ENCODE peak calls at places on chromosomes 12 and 14, in four cellular contexts. One of them, this sample, is unnamed.

GRCh38 chr12:120186654-120187053 is 7.9 kb downstream of the GCN1 start:
- DNase-seq in EL: no peak
- DNase-seq in hepatic stellate cell: no peak
- DNase-seq in GM23338: no peak
- DNase-seq in this sample: no peak

GRCh38 chr14:21219561-21220111 is 49.6 kb downstream of the HNRNPC start:
- DNase-seq in EL: peak; percentile 26
- DNase-seq in hepatic stellate cell: no peak
- DNase-seq in GM23338: no peak
- DNase-seq in this sample: no peak

GRCh38 chr12:57832966-57833365 is 13.6 kb downstream of the CTDSP2 start:
- DNase-seq in GM23338: peak; percentile 22
- DNase-seq in hepatic stellate cell: no peak
- DNase-seq in EL: peak; percentile 66
- DNase-seq in this sample: no peak

GRCh38 chr12:484096-484495 is 24.4 kb downstream of the B4GALNT3 start:
- DNase-seq in EL: no peak
- DNase-seq in hepatic stellate cell: no peak
- DNase-seq in GM23338: no peak
- DNase-seq in this sample: no peak

GRCh38 chr12:130127909-130128763 is 34.1 kb upstream of the FZD10 start:
- DNase-seq in GM23338: no peak
- DNase-seq in EL: no peak
- DNase-seq in hepatic stellate cell: no peak
- DNase-seq in this sample: no peak

GRCh38 chr14:90368946-90369721 is 27.7 kb upstream of the CALM1 start:
- DNase-seq in EL: peak; percentile 50
- DNase-seq in hepatic stellate cell: peak; percentile 29
- DNase-seq in GM23338: no peak
- DNase-seq in this sample: no peak

GRCh38 chr14:34104750-34105397 is 154.0 kb upstream of the EGLN3 start:
- DNase-seq in hepatic stellate cell: no peak
- DNase-seq in EL: no peak
- DNase-seq in GM23338: no peak
- DNase-seq in this sample: no peak

GRCh38 chr12:53728206-53728605 is 954 bp upstream of the CALCOCO1 start:
- DNase-seq in EL: no peak
- DNase-seq in hepatic stellate cell: no peak
- DNase-seq in GM23338: peak; percentile 19
- DNase-seq in this sample: no peak

GRCh38 chr14:23183479-23183878 is at the start of gene SLC7A8:
- DNase-seq in EL: peak; percentile 19
- DNase-seq in GM23338: peak; percentile 78
- DNase-seq in hepatic stellate cell: no peak
- DNase-seq in this sample: no peak

GRCh38 chr12:69553626-69554248 is 31.5 kb upstream of the CCT2 start:
- DNase-seq in GM23338: no peak
- DNase-seq in hepatic stellate cell: no peak
- DNase-seq in EL: peak; percentile 72
- DNase-seq in this sample: peak; percentile 46

GRCh38 chr14:92496458-92496857 is 17.1 kb upstream of the RIN3 start:
- DNase-seq in GM23338: no peak
- DNase-seq in EL: no peak
- DNase-seq in hepatic stellate cell: no peak
- DNase-seq in this sample: no peak

GRCh38 chr14:22296722-22297121 is 292.3 kb downstream of the DAD1 start:
- DNase-seq in GM23338: peak; percentile 24
- DNase-seq in EL: peak; percentile 67
- DNase-seq in hepatic stellate cell: no peak
- DNase-seq in this sample: no peak

GRCh38 chr12:104846056-104846762 is 111.9 kb downstream of the SLC41A2 start:
- DNase-seq in hepatic stellate cell: peak; percentile 40
- DNase-seq in EL: peak; percentile 50
- DNase-seq in GM23338: no peak
- DNase-seq in this sample: no peak

This sample was measured in SJSA1.